ENCODE peak calls at places on chromosomes 12 and 14, in six cellular contexts. E, T, R, Q, D and C are unnamed samples.

GRCh38 chr12:12999276-12999958 is 648 bp downstream of the HEBP1 start:
- DNase-seq in E (no peak), T (no peak), R (no peak), Q (peak), D (no peak), C (no peak)

GRCh38 chr14:69887740-69888657 is 8.8 kb downstream of the SMOC1 start:
- DNase-seq in E (no peak), T (no peak), R (no peak), Q (peak), D (no peak), C (no peak)

GRCh38 chr12:43290836-43291235 is 261.2 kb downstream of the ADAMTS20 start:
- DNase-seq in E (no peak), T (no peak), R (no peak), Q (no peak), D (no peak), C (no peak)

GRCh38 chr14:98949506-98950135 is 322.4 kb downstream of the BCL11B start:
- DNase-seq in E (no peak), T (no peak), R (no peak), Q (no peak), D (no peak), C (no peak)

GRCh38 chr12:104667139-104667538 is 210.4 kb downstream of the CHST11 start:
- DNase-seq in E (no peak), T (no peak), R (no peak), Q (no peak), D (no peak), C (no peak)

GRCh38 chr12:74897425-74898211 is 312.0 kb downstream of the KCNC2 start:
- DNase-seq in E (no peak), T (no peak), R (no peak), Q (no peak), D (no peak), C (no peak)

GRCh38 chr12:4736048-4736447 is 15.8 kb downstream of the GALNT8 start:
- DNase-seq in E (no peak), T (no peak), R (no peak), Q (no peak), D (no peak), C (no peak)

GRCh38 chr14:46550836-46551235 is 100.7 kb downstream of the RPL10L start:
- DNase-seq in E (no peak), T (no peak), R (no peak), Q (no peak), D (no peak), C (no peak)

GRCh38 chr12:60872850-60873713 is 1277.3 kb downstream of the SLC16A7 start:
- DNase-seq in E (no peak), T (no peak), R (no peak), Q (no peak), D (no peak), C (no peak)

GRCh38 chr12:13167226-13167625 is 29.3 kb upstream of the EMP1 start:
- DNase-seq in E (no peak), T (no peak), R (no peak), Q (no peak), D (no peak), C (no peak)

GRCh38 chr14:62081012-62081612 is 318.9 kb downstream of the SNAPC1 start:
- DNase-seq in E (peak), T (no peak), R (peak), Q (no peak), D (no peak), C (no peak)

GRCh38 chr12:103806807-103807206 is 34.2 kb downstream of the NT5DC3 start:
- DNase-seq in E (no peak), T (no peak), R (no peak), Q (no peak), D (no peak), C (no peak)

GRCh38 chr12:113162102-113163029 is 12.8 kb downstream of the CFAP73 start:
- DNase-seq in E (no peak), T (no peak), R (no peak), Q (no peak), D (peak), C (no peak)

GRCh38 chr12:93573552-93574223 is 1.2 kb downstream of the SOCS2 start:
- DNase-seq in E (no peak), T (no peak), R (no peak), Q (no peak), D (no peak), C (no peak)

GRCh38 chr12:132323171-132324010 is 6.0 kb downstream of the GALNT9 start:
- DNase-seq in E (no peak), T (no peak), R (no peak), Q (no peak), D (no peak), C (no peak)

GRCh38 chr14:78983126-78983525 is 813.0 kb downstream of the NRXN3 start:
- DNase-seq in E (no peak), T (no peak), R (no peak), Q (no peak), D (no peak), C (no peak)

GRCh38 chr14:36238666-36239363 is 62.3 kb upstream of the PTCSC3 start:
- DNase-seq in E (no peak), T (no peak), R (no peak), Q (no peak), D (no peak), C (no peak)

GRCh38 chr12:93060666-93061413 is 131.7 kb upstream of the EEA1 start:
- DNase-seq in E (no peak), T (no peak), R (peak), Q (peak), D (peak), C (no peak)

GRCh38 chr14:51652168-51653095 is 722 bp downstream of the FRMD6 start:
- DNase-seq in E (peak), T (no peak), R (no peak), Q (no peak), D (peak), C (peak)

GRCh38 chr12:66653801-66654200 is 25.1 kb downstream of the GRIP1 start:
- DNase-seq in E (no peak), T (no peak), R (no peak), Q (no peak), D (no peak), C (no peak)

GRCh38 chr12:3432176-3432742 is 58.7 kb upstream of the PRMT8 start:
- DNase-seq in E (no peak), T (no peak), R (no peak), Q (peak), D (no peak), C (no peak)

GRCh38 chr12:65199604-65200003 is 30.2 kb downstream of the LEMD3 start:
- DNase-seq in E (no peak), T (no peak), R (no peak), Q (no peak), D (no peak), C (no peak)

GRCh38 chr14:80213602-80214001 is 2.3 kb upstream of the DIO2 start:
- DNase-seq in E (no peak), T (peak), R (no peak), Q (peak), D (peak), C (peak)

GRCh38 chr12:59637657-59638150 is 41.9 kb downstream of the SLC16A7 start:
- DNase-seq in E (no peak), T (no peak), R (no peak), Q (no peak), D (no peak), C (no peak)

GRCh38 chr14:71521736-71522135 is 410.5 kb upstream of the RGS6 start:
- DNase-seq in E (no peak), T (no peak), R (no peak), Q (no peak), D (no peak), C (no peak)

GRCh38 chr14:97143011-97143410 is 345.8 kb downstream of the VRK1 start:
- DNase-seq in E (no peak), T (no peak), R (no peak), Q (no peak), D (no peak), C (no peak)

GRCh38 chr12:55700255-55701018 is 7.3 kb downstream of the ITGA7 start:
- DNase-seq in E (no peak), T (no peak), R (no peak), Q (no peak), D (peak), C (no peak)

GRCh38 chr14:89240414-89240813 is 176.6 kb downstream of the FOXN3 start:
- DNase-seq in E (no peak), T (no peak), R (no peak), Q (no peak), D (no peak), C (no peak)

GRCh38 chr14:100178691-100179090 is 19.2 kb upstream of the DEGS2 start:
- DNase-seq in E (no peak), T (no peak), R (no peak), Q (no peak), D (no peak), C (no peak)

GRCh38 chr12:25189656-25190055 is 5.3 kb downstream of the DNAI7 start:
- DNase-seq in E (no peak), T (no peak), R (no peak), Q (no peak), D (no peak), C (no peak)

GRCh38 chr12:79366374-79366773 is 324.4 kb downstream of the PAWR start:
- DNase-seq in E (no peak), T (no peak), R (no peak), Q (no peak), D (no peak), C (no peak)

GRCh38 chr14:25006031-25006430 is 43.9 kb downstream of the STXBP6 start:
- DNase-seq in E (no peak), T (no peak), R (no peak), Q (no peak), D (no peak), C (no peak)

GRCh38 chr12:26465419-26466097 is 270.2 kb downstream of the SSPN start:
- DNase-seq in E (no peak), T (no peak), R (no peak), Q (no peak), D (no peak), C (no peak)

GRCh38 chr12:55619352-55620138 is 17.1 kb upstream of the OR10P1 start:
- DNase-seq in E (peak), T (peak), R (peak), Q (peak), D (peak), C (peak)

GRCh38 chr14:23061995-23062394 is 4.7 kb upstream of the CDH24 start:
- DNase-seq in E (no peak), T (no peak), R (no peak), Q (peak), D (no peak), C (no peak)

DNA sequence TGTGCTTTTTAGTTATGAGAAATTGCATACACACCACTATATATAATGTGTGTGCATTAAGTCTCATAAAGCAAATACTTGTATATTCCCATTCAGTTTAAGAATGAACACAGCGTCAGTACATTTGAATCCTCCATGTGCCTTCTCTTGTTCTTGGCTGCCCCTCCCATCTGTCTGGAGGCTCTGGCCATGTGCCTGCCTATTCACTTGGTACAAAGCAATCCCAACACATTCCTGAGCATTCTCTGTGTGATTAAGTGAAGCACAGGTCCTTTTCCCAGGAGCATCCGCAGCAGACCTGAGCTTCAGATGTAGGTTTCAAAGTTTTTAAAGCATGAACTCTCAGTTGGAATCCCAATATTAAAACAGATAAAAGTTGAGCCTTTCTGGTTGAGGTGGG is 58.7 kb downstream of the POLR3B start:
- DNase-seq in E (no peak), T (no peak), R (no peak), Q (no peak), D (no peak), C (no peak)
- TF ChIP-seq TAF1 in E (no peak), T (no peak), R (no peak), Q (no peak), D (no peak), C (no peak)

DNA sequence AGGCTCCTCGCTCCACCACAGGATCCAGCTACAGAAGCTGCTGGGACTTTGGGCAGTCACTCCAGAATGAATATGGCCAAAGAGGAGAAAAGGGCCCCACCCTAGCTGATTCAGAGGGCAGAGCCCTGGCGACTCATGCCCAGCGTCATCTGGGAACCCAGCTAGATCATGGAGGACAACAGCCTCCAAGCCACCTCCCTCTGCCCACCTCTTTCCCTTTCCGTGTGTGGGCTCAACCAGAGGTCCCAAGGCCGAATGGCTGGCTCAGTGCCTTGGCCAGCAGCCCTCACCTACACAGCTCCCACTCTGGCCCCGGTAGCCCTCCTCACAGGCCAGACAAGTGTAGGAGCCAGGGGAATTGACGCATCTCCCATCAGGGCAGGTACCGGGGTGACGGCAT is 17.4 kb downstream of the ISCA2 start:
- DNase-seq in E (no peak), T (no peak), R (no peak), Q (no peak), D (no peak), C (no peak)
- TF ChIP-seq TAF1 in E (no peak), T (no peak), R (no peak), Q (no peak), D (no peak), C (no peak)

DNA sequence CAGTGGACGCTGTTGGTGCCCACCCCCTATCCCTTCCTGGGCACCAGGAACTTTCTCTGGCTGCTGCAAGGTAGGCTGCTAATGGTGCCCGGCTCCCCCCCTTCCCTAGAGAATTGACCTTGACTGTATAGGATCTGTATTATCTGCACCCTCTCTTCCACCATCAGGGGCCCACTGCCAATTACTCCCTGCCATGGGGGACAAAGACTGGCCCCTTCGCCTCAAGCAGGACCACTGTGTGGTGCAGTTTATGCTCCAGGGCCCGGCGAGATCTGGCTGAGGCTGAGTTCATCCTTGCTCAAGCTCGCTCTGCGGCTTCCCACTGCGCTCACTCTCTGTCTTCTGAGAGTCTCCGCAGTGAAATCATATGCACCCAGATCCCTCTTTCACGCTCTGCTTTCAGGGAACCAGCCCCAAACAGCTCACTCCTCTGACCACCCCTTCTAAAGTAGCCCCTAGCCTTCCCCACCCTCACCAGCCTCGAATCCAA is 95.2 kb downstream of the LGMN start:
- DNase-seq in E (no peak), T (no peak), R (no peak), Q (no peak), D (no peak), C (no peak)
- TF ChIP-seq TAF1 in E (no peak), T (no peak), R (peak), Q (no peak), D (no peak), C (no peak)

GRCh38 chr14:32367501-32367900 is 38.4 kb downstream of the AKAP6 start:
- DNase-seq in E (no peak), T (no peak), R (no peak), Q (no peak), D (no peak), C (no peak)

GRCh38 chr14:32368107-32368506 is 39.0 kb downstream of the AKAP6 start:
- DNase-seq in E (no peak), T (no peak), R (no peak), Q (no peak), D (no peak), C (no peak)

GRCh38 chr14:32364941-32365340 is 35.8 kb downstream of the AKAP6 start:
- DNase-seq in E (no peak), T (no peak), R (no peak), Q (no peak), D (peak), C (no peak)

GRCh38 chr14:32366995-32367394 is 37.9 kb downstream of the AKAP6 start:
- DNase-seq in E (no peak), T (no peak), R (no peak), Q (no peak), D (no peak), C (no peak)

GRCh38 chr14:32366256-32366655 is 37.2 kb downstream of the AKAP6 start:
- DNase-seq in E (no peak), T (no peak), R (no peak), Q (no peak), D (peak), C (no peak)
- TF ChIP-seq TAF1 in E (no peak), T (no peak), R (no peak), Q (no peak), D (no peak), C (no peak)

GRCh38 chr14:95185452-95186392 is 28.4 kb upstream of the DICER1 start:
- DNase-seq in E (no peak), T (no peak), R (no peak), Q (no peak), D (no peak), C (no peak)
- TF ChIP-seq TAF1 in E (no peak), T (no peak), R (no peak), Q (no peak), D (no peak), C (no peak)